ENCODE peak calls at places on chromosomes 6 and 20, in five cellular contexts. One of them, this sample, is unnamed.

GRCh38 chr6:155472886-155473285 is 17.2 kb upstream of the NOX3 start:
- DNase-seq in globus pallidus: no peak
- DNase-seq in non-pigmented ciliary epithelial cell: no peak
- DNase-seq in posterior vena cava: no peak
- DNase-seq in AG08396: no peak
- DNase-seq in this sample: no peak

GRCh38 chr20:37282558-37282957 is 6.9 kb upstream of the MANBAL start:
- DNase-seq in globus pallidus: no peak
- DNase-seq in non-pigmented ciliary epithelial cell: no peak
- DNase-seq in posterior vena cava: no peak
- DNase-seq in AG08396: peak
- DNase-seq in this sample: no peak

GRCh38 chr6:56093776-56094175 is 153.6 kb downstream of the COL21A1 start:
- DNase-seq in globus pallidus: no peak
- DNase-seq in non-pigmented ciliary epithelial cell: no peak
- DNase-seq in posterior vena cava: no peak
- DNase-seq in AG08396: no peak
- DNase-seq in this sample: no peak

GRCh38 chr20:48398506-48399449 is 429.0 kb downstream of the PREX1 start:
- DNase-seq in globus pallidus: no peak
- DNase-seq in non-pigmented ciliary epithelial cell: no peak
- DNase-seq in posterior vena cava: no peak
- DNase-seq in AG08396: no peak
- DNase-seq in this sample: peak

GRCh38 chr6:105748737-105749161 is 337.4 kb upstream of the PRDM1 start:
- DNase-seq in globus pallidus: no peak
- DNase-seq in non-pigmented ciliary epithelial cell: no peak
- DNase-seq in posterior vena cava: no peak
- DNase-seq in AG08396: peak
- DNase-seq in this sample: no peak

GRCh38 chr20:37102571-37102970 is 6.8 kb upstream of the RBL1 start:
- DNase-seq in globus pallidus: no peak
- DNase-seq in non-pigmented ciliary epithelial cell: no peak
- DNase-seq in posterior vena cava: no peak
- DNase-seq in AG08396: no peak
- DNase-seq in this sample: no peak

GRCh38 chr20:38789503-38790209 is 15.8 kb upstream of the PPP1R16B start:
- DNase-seq in globus pallidus: no peak
- DNase-seq in non-pigmented ciliary epithelial cell: no peak
- DNase-seq in posterior vena cava: no peak
- DNase-seq in AG08396: no peak
- DNase-seq in this sample: no peak

GRCh38 chr20:29878777-29879442 is 1378.6 kb upstream of the DEFB115 start:
- DNase-seq in globus pallidus: no peak
- DNase-seq in non-pigmented ciliary epithelial cell: no peak
- DNase-seq in posterior vena cava: peak
- DNase-seq in AG08396: no peak
- DNase-seq in this sample: no peak

GRCh38 chr6:126773122-126773805 is 345.2 kb upstream of the RSPO3 start:
- DNase-seq in globus pallidus: no peak
- DNase-seq in non-pigmented ciliary epithelial cell: peak
- DNase-seq in posterior vena cava: no peak
- DNase-seq in AG08396: no peak
- DNase-seq in this sample: no peak

GRCh38 chr20:17555106-17555505 is 14.8 kb upstream of the DSTN start:
- DNase-seq in globus pallidus: no peak
- DNase-seq in non-pigmented ciliary epithelial cell: no peak
- DNase-seq in posterior vena cava: no peak
- DNase-seq in AG08396: no peak
- DNase-seq in this sample: no peak

GRCh38 chr6:15987569-15987968 is 141.3 kb upstream of the MYLIP start:
- DNase-seq in globus pallidus: no peak
- DNase-seq in non-pigmented ciliary epithelial cell: no peak
- DNase-seq in posterior vena cava: no peak
- DNase-seq in AG08396: no peak
- DNase-seq in this sample: no peak

GRCh38 chr6:40822619-40823018 is 216.4 kb downstream of the UNC5CL start:
- DNase-seq in globus pallidus: no peak
- DNase-seq in non-pigmented ciliary epithelial cell: no peak
- DNase-seq in posterior vena cava: no peak
- DNase-seq in AG08396: no peak
- DNase-seq in this sample: no peak

GRCh38 chr6:31718294-31718693 is 3.1 kb downstream of the LY6G6D start:
- DNase-seq in globus pallidus: no peak
- DNase-seq in non-pigmented ciliary epithelial cell: no peak
- DNase-seq in posterior vena cava: no peak
- DNase-seq in AG08396: no peak
- DNase-seq in this sample: no peak

GRCh38 chr6:149150999-149151398 is 166.5 kb upstream of the TAB2 start:
- DNase-seq in globus pallidus: no peak
- DNase-seq in non-pigmented ciliary epithelial cell: no peak
- DNase-seq in posterior vena cava: no peak
- DNase-seq in AG08396: no peak
- DNase-seq in this sample: no peak

GRCh38 chr6:11525468-11526155 is 11.9 kb upstream of the TMEM170B start:
- DNase-seq in globus pallidus: peak
- DNase-seq in non-pigmented ciliary epithelial cell: no peak
- DNase-seq in posterior vena cava: no peak
- DNase-seq in AG08396: no peak
- DNase-seq in this sample: no peak

GRCh38 chr6:111737065-111737521 is 131.4 kb upstream of the TRAF3IP2 start:
- DNase-seq in globus pallidus: no peak
- DNase-seq in non-pigmented ciliary epithelial cell: no peak
- DNase-seq in posterior vena cava: no peak
- DNase-seq in AG08396: no peak
- DNase-seq in this sample: no peak

GRCh38 chr6:31730631-31731086 is 1.6 kb upstream of the DDAH2 start:
- DNase-seq in globus pallidus: no peak
- DNase-seq in non-pigmented ciliary epithelial cell: no peak
- DNase-seq in posterior vena cava: no peak
- DNase-seq in AG08396: no peak
- DNase-seq in this sample: no peak